ENCODE peak calls at places on chromosomes 13 and 19, in ten cellular contexts. J is tibial nerve, B is heart right ventricle, T is nephron progenitor cell, P is IMR-90, Y is fibroblast of the aortic adventitia, H is pancreas, Q is Caco-2, W is endothelial cell, A is body of pancreas. N is an unnamed sample.

GRCh38 chr19:18386543-18387251 is 739 bp downstream of the GDF15 start:
- DNase-seq in J (peak; percentile 54), B (no peak), T (no peak), P (peak; percentile 46), Y (peak; percentile 93), H (peak; percentile 65), Q (no peak), W (no peak), A (no peak), N (no peak)

GRCh38 chr19:1970003-1970805 is 29.2 kb downstream of the CSNK1G2 start:
- DNase-seq in J (no peak), B (no peak), T (no peak), P (no peak), Y (no peak), H (no peak), Q (no peak), W (no peak), A (no peak), N (no peak)

GRCh38 chr13:114202581-114202980 is 23.5 kb downstream of the CFAP97D2 start:
- DNase-seq in J (no peak), B (no peak), T (no peak), P (no peak), Y (no peak), H (no peak), Q (no peak), W (no peak), A (no peak), N (no peak)

GRCh38 chr19:57648336-57649003 is 15.5 kb downstream of the ZNF211 start:
- DNase-seq in J (no peak), B (no peak), T (no peak), P (no peak), Y (no peak), H (no peak), Q (no peak), W (no peak), A (no peak), N (no peak)

GRCh38 chr13:31835932-31836331 is 96.6 kb downstream of the RXFP2 start:
- DNase-seq in J (no peak), B (no peak), T (no peak), P (peak; percentile 59), Y (peak; percentile 6), H (no peak), Q (no peak), W (no peak), A (no peak), N (no peak)

GRCh38 chr13:38730332-38730731 is 43.5 kb downstream of the FREM2 start:
- DNase-seq in J (no peak), B (no peak), T (no peak), P (no peak), Y (no peak), H (no peak), Q (no peak), W (no peak), A (no peak), N (no peak)

GRCh38 chr13:29810145-29810742 is 40.2 kb downstream of the UBL3 start:
- DNase-seq in J (no peak), B (no peak), T (no peak), P (peak; percentile 28), Y (peak; percentile 51), H (no peak), Q (no peak), W (no peak), A (no peak), N (no peak)

GRCh38 chr13:73576291-73576690 is 517.5 kb downstream of the KLF5 start:
- DNase-seq in J (no peak), B (no peak), T (no peak), P (no peak), Y (no peak), H (no peak), Q (no peak), W (no peak), A (no peak), N (no peak)

GRCh38 chr19:372306-372890 is 27.8 kb upstream of the MIER2 start:
- DNase-seq in J (no peak), B (peak; percentile 72), T (no peak), P (peak; percentile 70), Y (peak; percentile 75), H (no peak), Q (no peak), W (no peak), A (no peak), N (peak; percentile 31)

GRCh38 chr13:41520699-41521630 is 63.6 kb downstream of the RGCC start:
- DNase-seq in J (no peak), B (no peak), T (no peak), P (no peak), Y (no peak), H (no peak), Q (no peak), W (no peak), A (no peak), N (no peak)

GRCh38 chr13:113951246-113951999 is 22.5 kb downstream of the C13orf46 start:
- DNase-seq in J (peak; percentile 78), B (peak; percentile 89), T (peak; percentile 74), P (peak; percentile 45), Y (peak; percentile 69), H (peak; percentile 88), Q (peak; percentile 73), W (peak; percentile 68), A (peak; percentile 87), N (peak; percentile 92)

GRCh38 chr13:30340367-30341184 is 33.2 kb upstream of the KATNAL1 start:
- DNase-seq in J (peak; percentile 19), B (peak; percentile 61), T (no peak), P (peak; percentile 89), Y (peak; percentile 95), H (no peak), Q (no peak), W (no peak), A (no peak), N (no peak)

GRCh38 chr13:61727714-61728275 is 312.1 kb upstream of the PCDH20 start:
- DNase-seq in J (no peak), B (no peak), T (no peak), P (no peak), Y (no peak), H (no peak), Q (no peak), W (no peak), A (no peak), N (no peak)

GRCh38 chr13:107641574-107641973 is 573.8 kb downstream of the LIG4 start:
- DNase-seq in J (no peak), B (no peak), T (no peak), P (no peak), Y (no peak), H (no peak), Q (no peak), W (no peak), A (no peak), N (no peak)

GRCh38 chr13:33932765-33933406 is 114.9 kb downstream of the RFC3 start:
- DNase-seq in J (no peak), B (no peak), T (no peak), P (peak; percentile 2), Y (peak; percentile 39), H (no peak), Q (no peak), W (no peak), A (no peak), N (no peak)

GRCh38 chr13:33934936-33935510 is 117.1 kb downstream of the RFC3 start:
- DNase-seq in J (no peak), B (no peak), T (no peak), P (no peak), Y (peak; percentile 32), H (no peak), Q (no peak), W (no peak), A (no peak), N (no peak)

GRCh38 chr13:33934343-33934742 is 116.4 kb downstream of the RFC3 start:
- DNase-seq in J (no peak), B (no peak), T (no peak), P (no peak), Y (peak; percentile 19), H (no peak), Q (no peak), W (no peak), A (no peak), N (no peak)

GRCh38 chr13:33933810-33934209 is 115.9 kb downstream of the RFC3 start:
- DNase-seq in J (no peak), B (no peak), T (no peak), P (no peak), Y (no peak), H (no peak), Q (no peak), W (no peak), A (no peak), N (no peak)

GRCh38 chr13:33931397-33931987 is 113.5 kb downstream of the RFC3 start:
- DNase-seq in J (peak; percentile 34), B (no peak), T (peak; percentile 11), P (peak; percentile 53), Y (peak; percentile 76), H (peak; percentile 15), Q (peak; percentile 41), W (peak; percentile 49), A (no peak), N (no peak)
- TF ChIP-seq CTCF in J (peak; percentile 16), B (peak; percentile 48), T (peak; percentile 59), P (peak; percentile 59), Y (peak; percentile 50), H (no peak), Q (peak; percentile 71), W (peak; percentile 74), A (peak; percentile 59), N (peak; percentile 57)

DNA sequence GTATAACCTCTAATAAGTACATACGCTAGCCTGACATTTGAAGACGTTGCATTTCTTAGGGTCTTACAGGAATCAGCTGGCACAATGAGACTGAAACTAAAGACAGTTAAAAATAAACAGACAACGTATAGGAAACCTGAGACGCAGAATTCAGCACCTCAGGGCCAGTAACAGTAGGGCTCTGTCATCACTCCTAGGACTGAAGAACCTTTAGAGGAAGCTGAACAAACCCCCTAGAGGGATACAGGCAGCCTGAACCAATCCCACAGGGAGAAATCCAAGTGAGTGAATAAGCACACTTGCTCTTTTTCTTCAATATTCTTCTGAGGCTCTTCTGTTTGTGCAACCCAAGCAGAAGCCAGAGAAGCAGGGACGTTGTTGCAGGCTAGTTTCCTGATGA is 53.9 kb upstream of the KLHL1 start:
- DNase-seq in J (no peak), B (no peak), T (no peak), P (no peak), Y (no peak), H (no peak), Q (no peak), W (no peak), A (no peak), N (no peak)
- TF ChIP-seq CTCF in J (no peak), B (no peak), T (no peak), P (no peak), Y (no peak), H (no peak), Q (no peak), W (no peak), A (no peak), N (no peak)

GRCh38 chr19:35142531-35143230 is 374 bp upstream of the FXYD7 start:
- DNase-seq in J (no peak), B (peak; percentile 63), T (peak; percentile 81), P (no peak), Y (no peak), H (peak; percentile 78), Q (peak; percentile 58), W (peak; percentile 72), A (peak; percentile 75), N (peak; percentile 64)
- TF ChIP-seq CTCF in J (peak; percentile 87), B (peak; percentile 70), T (peak; percentile 59), P (peak; percentile 44), Y (peak; percentile 35), H (peak; percentile 42), Q (peak; percentile 53), W (peak; percentile 81), A (no peak), N (no peak)

DNA sequence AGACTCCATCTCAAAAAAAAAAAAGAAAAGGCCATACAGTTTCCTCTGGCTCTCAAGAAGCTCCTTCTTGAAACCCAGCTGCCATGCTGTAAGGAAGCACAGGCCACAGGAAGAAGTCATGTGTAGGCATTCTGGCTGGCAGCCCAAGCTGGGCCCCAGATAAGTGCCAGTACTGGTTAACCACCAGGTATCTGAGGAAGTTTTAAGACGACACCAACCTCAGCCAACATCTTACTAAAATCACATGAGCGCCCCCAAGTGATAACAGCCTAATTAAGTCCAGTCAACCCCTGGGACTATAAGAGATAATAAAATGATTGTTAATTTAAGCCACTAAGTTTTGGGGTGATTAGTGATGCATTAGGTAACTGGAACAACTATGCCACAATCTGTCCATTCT is 27.4 kb upstream of the AKT2 start:
- DNase-seq in J (no peak), B (no peak), T (no peak), P (no peak), Y (no peak), H (no peak), Q (no peak), W (no peak), A (no peak), N (no peak)
- TF ChIP-seq CTCF in J (no peak), B (no peak), T (no peak), P (no peak), Y (no peak), H (no peak), Q (no peak), W (no peak), A (no peak), N (no peak)

N was measured in stomach.